ENCODE peak calls at places on chromosomes 6 and 20, in seven cellular contexts. R is CD8-positive, alpha-beta T cell; G is heart right ventricle; N is SK-N-SH; L is fibroblast of lung; Q is endodermal cell; I is lower lobe of right lung. Z is an unnamed sample.

GRCh38 chr6:158978752-158979151 is 21.2 kb downstream of the RSPH3 start:
- DNase-seq in N (no peak), I (no peak), L (peak; percentile 55), G (no peak), R (no peak), Q (no peak), Z (no peak)

GRCh38 chr20:34222208-34222607 is 19.0 kb upstream of the ASIP start:
- DNase-seq in Q (no peak), G (no peak), R (no peak), N (no peak), I (no peak), L (peak; percentile 96), Z (no peak)

GRCh38 chr6:90107721-90108364 is 188.8 kb downstream of the BACH2 start:
- DNase-seq in R (no peak), I (no peak), L (no peak), Q (no peak), G (no peak), N (no peak), Z (no peak)

GRCh38 chr6:22664968-22665367 is 95.6 kb downstream of the HDGFL1 start:
- DNase-seq in R (no peak), Q (no peak), G (no peak), N (no peak), I (no peak), L (no peak), Z (no peak)

GRCh38 chr6:26233608-26234420 is 131.2 kb upstream of the BTN3A2 start:
- DNase-seq in L (peak; percentile 70), Q (peak; percentile 82), I (peak; percentile 74), R (peak; percentile 50), N (peak; percentile 40), G (no peak), Z (no peak)

GRCh38 chr20:33894798-33895197 is 83.7 kb downstream of the CHMP4B start:
- DNase-seq in L (no peak), R (no peak), G (no peak), I (no peak), Q (no peak), N (no peak), Z (no peak)

GRCh38 chr6:51910846-51911245 is 176.6 kb downstream of the PKHD1 start:
- DNase-seq in R (no peak), G (no peak), N (no peak), I (no peak), Q (no peak), L (no peak), Z (no peak)

GRCh38 chr6:128168244-128168643 is 267.4 kb upstream of the THEMIS start:
- DNase-seq in Q (no peak), N (no peak), R (no peak), L (no peak), I (no peak), G (no peak), Z (no peak)

GRCh38 chr6:37011656-37012378 is 6.4 kb downstream of the FGD2 start:
- DNase-seq in I (no peak), L (peak; percentile 75), G (no peak), Q (no peak), R (no peak), N (no peak), Z (no peak)

GRCh38 chr6:50362706-50363105 is 313.0 kb upstream of the DEFB112 start:
- DNase-seq in L (no peak), Q (no peak), N (no peak), R (no peak), I (no peak), G (no peak), Z (no peak)

GRCh38 chr6:45830441-45831139 is 185.1 kb downstream of the CLIC5 start:
- DNase-seq in R (no peak), L (no peak), Q (no peak), I (no peak), G (no peak), N (no peak), Z (no peak)

GRCh38 chr6:38114976-38115632 is 295.6 kb downstream of the ZFAND3 start:
- DNase-seq in I (no peak), G (no peak), Q (no peak), R (no peak), L (no peak), N (no peak), Z (no peak)

GRCh38 chr6:132364675-132365074 is 36.6 kb downstream of the MOXD1 start:
- DNase-seq in Q (no peak), G (no peak), I (no peak), R (no peak), L (peak; percentile 14), N (no peak), Z (no peak)

GRCh38 chr6:23228439-23229024 is 659.2 kb downstream of the HDGFL1 start:
- DNase-seq in G (no peak), I (no peak), N (no peak), Q (peak; percentile 40), L (no peak), R (no peak), Z (no peak)

GRCh38 chr20:57437672-57438330 is 46.6 kb downstream of the RBM38 start:
- DNase-seq in R (no peak), I (no peak), Q (no peak), G (no peak), N (no peak), L (no peak), Z (peak; percentile 87)
- H3K4me1 ChIP-seq in R (peaks cover 35% of the 10 kb centered on the region), I (peaks cover 51% of the 10 kb centered on the region), Q (no peaks in the 10 kb centered on the region), G (peaks cover 60% of the 10 kb centered on the region), N (peaks cover 27% of the 10 kb centered on the region), L (peaks cover 7% of the 10 kb centered on the region), Z (peaks cover 24% of the 10 kb centered on the region)

GRCh38 chr20:62326559-62326958 is 23.8 kb downstream of the ADRM1 start:
- DNase-seq in Q (no peak), G (no peak), R (no peak), I (no peak), N (no peak), L (no peak), Z (no peak)
- H3K27ac ChIP-seq in Q (no peak overlapping the region), G (no peak overlapping the region), R (no peak overlapping the region), I (no peak overlapping the region), N (no peak overlapping the region), L (no peak overlapping the region), Z (no peak overlapping the region)

GRCh38 chr20:59940129-59940955 is at the start of the genes FAM217B and PPP1R3D:
- DNase-seq in I (peak; percentile 99), L (peak; percentile 97), R (peak; percentile 74), Q (peak; percentile 98), G (peak; percentile 98), N (peak; percentile 96), Z (peak; percentile 99)
- H3K4me1 ChIP-seq in I (peaks cover 40% of the 10 kb centered on the region), L (peaks cover 7% of the 10 kb centered on the region), R (peaks cover 22% of the 10 kb centered on the region), Q (no peaks in the 10 kb centered on the region), G (peaks cover 66% of the 10 kb centered on the region), N (peaks cover 19% of the 10 kb centered on the region), Z (peaks cover 14% of the 10 kb centered on the region)

GRCh38 chr6:135266675-135267074 is 85.6 kb downstream of the MYB start:
- DNase-seq in I (no peak), N (no peak), R (no peak), G (no peak), Q (no peak), L (no peak), Z (no peak)
- H3K27ac ChIP-seq in I (no peak overlapping the region), N (no peak overlapping the region), R (no peak overlapping the region), G (no peak overlapping the region), Q (no peak overlapping the region), L (no peak overlapping the region), Z (no peak overlapping the region)